ENCODE peak calls at places on chromosome 15, in six cellular contexts. H is IMR-90, N is H9, B is neuronal stem cell, D is trophoblast cell, S is H1. C is an unnamed sample.

GRCh38 chr15:101148166-101148880 is 103.5 kb downstream of the CHSY1 start:
- DNase-seq in B (no peak), H (no peak), N (no peak), D (no peak), S (no peak), C (no peak)

GRCh38 chr15:42704492-42704926 is 32.4 kb downstream of the CDAN1 start:
- DNase-seq in D (peak), S (peak), B (peak), N (peak), H (peak), C (peak)

GRCh38 chr15:35705885-35706590 is 160.1 kb upstream of the DPH6 start:
- DNase-seq in H (peak), D (no peak), B (no peak), S (no peak), N (no peak), C (peak)

GRCh38 chr15:90142216-90143175 is 40.2 kb upstream of the IDH2 start:
- DNase-seq in H (no peak), N (no peak), B (no peak), S (no peak), D (no peak), C (no peak)

GRCh38 chr15:56775632-56776031 is 42.3 kb upstream of the ZNF280D start:
- DNase-seq in H (no peak), N (no peak), B (no peak), D (no peak), S (no peak), C (no peak)

GRCh38 chr15:100889359-100890058 is 9.9 kb downstream of the ALDH1A3 start:
- DNase-seq in S (no peak), H (peak), N (no peak), B (no peak), D (peak), C (peak)

GRCh38 chr15:67922971-67923646 is 83.3 kb upstream of the RNU6-1 start:
- DNase-seq in D (no peak), B (no peak), H (no peak), S (no peak), N (no peak), C (no peak)

GRCh38 chr15:23564798-23565394 is 578 bp upstream of the MKRN3 start:
- DNase-seq in B (peak), D (no peak), S (no peak), H (no peak), N (no peak), C (no peak)

GRCh38 chr15:94582368-94582767 is 351.0 kb downstream of the MCTP2 start:
- DNase-seq in N (peak), H (no peak), B (peak), D (peak), S (peak), C (peak)

GRCh38 chr15:89371145-89372044 is 36.8 kb upstream of the POLG start:
- DNase-seq in H (no peak), S (no peak), D (peak), B (peak), N (peak), C (no peak)

GRCh38 chr15:57003418-57003817 is 85.0 kb downstream of the TCF12 start:
- DNase-seq in D (no peak), B (no peak), S (no peak), H (peak), N (no peak), C (peak)

GRCh38 chr15:51281368-51281967 is 56.9 kb downstream of the CYP19A1 start:
- DNase-seq in H (peak), B (peak), D (no peak), N (peak), S (no peak), C (peak)

GRCh38 chr15:98599911-98600685 is 48.2 kb upstream of the IGF1R start:
- DNase-seq in N (no peak), S (no peak), D (no peak), B (no peak), H (peak), C (peak)

GRCh38 chr15:78076231-78077052 is 1.1 kb downstream of the TBC1D2B start:
- DNase-seq in D (no peak), B (no peak), S (no peak), N (no peak), H (no peak), C (peak)

GRCh38 chr15:74399511-74400312 is 32.3 kb upstream of the CYP11A1 start:
- DNase-seq in D (no peak), N (no peak), H (peak), S (no peak), B (no peak), C (peak)

GRCh38 chr15:89375093-89376062 is 40.8 kb upstream of the POLG start:
- DNase-seq in H (no peak), S (no peak), B (no peak), D (no peak), N (peak), C (no peak)

GRCh38 chr15:74723754-74724334 is 1.5 kb downstream of the CYP1A1 start:
- DNase-seq in D (peak), S (no peak), N (peak), H (peak), B (peak), C (peak)

GRCh38 chr15:48358229-48358641 is 27.0 kb downstream of the DUT start:
- DNase-seq in H (peak), N (no peak), D (no peak), B (peak), S (no peak), C (peak)

GRCh38 chr15:65723786-65724354 is 68.2 kb downstream of the DENND4A start:
- DNase-seq in S (no peak), B (no peak), N (no peak), D (no peak), H (no peak), C (no peak)

GRCh38 chr15:87498545-87498944 is 758.0 kb downstream of the NTRK3 start:
- DNase-seq in S (no peak), D (no peak), H (peak), B (no peak), N (no peak), C (peak)

GRCh38 chr15:62208367-62208766 is 43.3 kb upstream of the C2CD4B start:
- DNase-seq in B (no peak), N (no peak), H (no peak), S (no peak), D (no peak), C (no peak)

GRCh38 chr15:67196672-67197363 is 57.6 kb downstream of the AAGAB start:
- DNase-seq in B (no peak), H (peak), N (no peak), S (no peak), D (peak), C (peak)

GRCh38 chr15:92079047-92079446 is 225.5 kb downstream of the SLCO3A1 start:
- DNase-seq in D (no peak), B (no peak), H (no peak), N (no peak), S (no peak), C (no peak)

GRCh38 chr15:57923311-57923710 is 142.2 kb downstream of the ALDH1A2 start:
- DNase-seq in H (no peak), S (no peak), N (no peak), D (no peak), B (no peak), C (no peak)

GRCh38 chr15:25237291-25237978 is 201.4 kb downstream of the UBE3A start:
- DNase-seq in H (no peak), N (no peak), S (no peak), B (no peak), D (no peak), C (no peak)
- H4K91ac ChIP-seq in H (no peak), N (no peak), S (no peak), B (peak), D (no peak), C (no peak)

DNA sequence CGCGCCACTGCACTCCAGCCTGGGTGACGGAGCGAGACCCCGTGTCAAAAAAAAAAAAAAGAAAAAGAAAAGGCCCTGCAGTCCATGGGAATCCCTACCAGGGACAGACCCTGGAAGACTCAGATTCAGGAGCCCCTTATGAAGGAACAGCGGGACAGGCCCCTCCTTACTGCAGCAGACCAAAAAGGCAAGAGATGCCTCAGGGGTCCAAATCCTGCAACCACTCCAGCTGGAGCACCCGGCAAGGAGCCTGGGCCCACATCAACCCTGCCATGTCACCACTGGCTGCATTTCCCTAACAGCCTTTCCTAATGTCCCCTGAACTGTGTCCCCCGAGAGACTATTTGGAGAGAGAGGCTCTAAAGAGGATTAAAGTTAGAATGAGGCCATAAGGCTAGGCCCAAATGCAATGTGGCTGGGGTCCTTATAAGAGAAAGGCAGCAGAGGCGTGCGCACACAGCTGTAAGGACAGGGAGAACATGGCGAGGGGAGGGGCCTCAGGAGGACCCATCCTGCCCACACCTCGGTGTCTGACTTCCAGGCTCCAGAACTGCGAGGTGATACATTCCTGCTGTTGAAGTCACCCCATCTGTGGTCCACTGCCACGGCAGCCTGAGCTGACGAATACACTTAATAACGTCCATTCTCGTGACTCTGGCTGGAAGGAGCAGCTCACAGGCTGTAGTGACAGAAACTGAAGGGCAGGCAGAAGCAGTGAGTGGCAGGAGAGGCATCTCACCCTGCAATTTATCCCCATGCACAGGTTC is 78.1 kb downstream of the ATP10A start:
- DNase-seq in N (no peak), D (no peak), S (no peak), H (peak), B (no peak), C (peak)
- H4K91ac ChIP-seq in N (no peak), D (no peak), S (no peak), H (peak), B (no peak), C (no peak)

DNA sequence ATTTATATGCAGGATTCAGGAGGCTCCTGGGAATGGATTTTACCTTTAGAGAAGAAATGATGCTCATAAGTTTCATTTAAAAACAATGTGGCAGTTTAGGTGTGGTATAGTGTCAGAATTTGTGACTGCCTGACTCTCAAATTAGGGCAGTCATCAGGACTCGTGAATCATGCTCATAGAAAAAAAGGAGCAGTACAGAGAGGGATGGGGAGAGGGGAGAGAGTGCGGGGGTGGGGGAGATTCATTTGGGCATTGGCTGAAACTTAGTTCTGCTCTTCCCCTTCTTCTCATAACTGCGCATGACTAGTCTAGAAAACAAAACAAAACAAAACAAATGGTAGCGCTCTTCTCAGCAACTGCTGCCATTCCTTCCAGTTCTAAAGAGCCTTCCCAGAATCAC is 44.3 kb downstream of the PRTG start:
- DNase-seq in B (no peak), D (no peak), S (no peak), H (no peak), N (no peak), C (no peak)
- H4K91ac ChIP-seq in B (no peak), D (no peak), S (no peak), H (no peak), N (no peak), C (no peak)

GRCh38 chr15:69504352-69505040 is 51.9 kb downstream of the RPLP1 start:
- DNase-seq in S (no peak), B (no peak), H (no peak), D (no peak), N (no peak), C (no peak)
- H4K91ac ChIP-seq in S (no peak), B (no peak), H (no peak), D (no peak), N (no peak), C (no peak)

GRCh38 chr15:29896062-29896461 is 73.8 kb upstream of the TJP1 start:
- DNase-seq in N (no peak), S (no peak), H (no peak), B (no peak), D (no peak), C (no peak)
- H4K91ac ChIP-seq in N (no peak), S (no peak), H (no peak), B (no peak), D (no peak), C (no peak)

GRCh38 chr15:40329804-40330203 is 6.3 kb downstream of the INAFM2 start:
- DNase-seq in B (no peak), N (no peak), D (no peak), S (no peak), H (no peak), C (peak)
- H4K91ac ChIP-seq in B (no peak), N (no peak), D (peak), S (no peak), H (peak), C (no peak)

C was measured in mesenchymal stem cell.